ENCODE peak calls at places on chromosomes 2 and 18, in ten cellular contexts. H, P, V, S, M, C, Q, R, W and A are unnamed samples.

GRCh38 chr18:6106116-6106645 is 210.9 kb upstream of the TMEM200C start:
- DNase-seq in H (no peak), P (no peak), V (no peak), S (no peak), M (no peak), C (no peak), Q (no peak), R (no peak), W (no peak), A (no peak)

GRCh38 chr2:207163815-207164747 is 1.7 kb downstream of the KLF7 start:
- DNase-seq in H (no peak), P (peak), V (peak), S (peak), M (no peak), C (no peak), Q (no peak), R (no peak), W (no peak), A (peak)

GRCh38 chr18:12630136-12630535 is 27.8 kb downstream of the SPIRE1 start:
- DNase-seq in H (no peak), P (no peak), V (no peak), S (no peak), M (no peak), C (no peak), Q (no peak), R (no peak), W (no peak), A (no peak)

GRCh38 chr2:187008111-187008510 is 159.1 kb upstream of the ZSWIM2 start:
- DNase-seq in H (peak), P (no peak), V (no peak), S (no peak), M (no peak), C (no peak), Q (no peak), R (no peak), W (no peak), A (no peak)

GRCh38 chr18:75206637-75207297 is 2.2 kb downstream of the PTGR3 start:
- DNase-seq in H (no peak), P (no peak), V (no peak), S (no peak), M (no peak), C (no peak), Q (no peak), R (no peak), W (no peak), A (no peak)

GRCh38 chr2:121036226-121036692 is 248.7 kb downstream of the TFCP2L1 start:
- DNase-seq in H (no peak), P (no peak), V (no peak), S (no peak), M (no peak), C (no peak), Q (no peak), R (no peak), W (no peak), A (no peak)

GRCh38 chr2:105317937-105318336 is 11.6 kb downstream of the TGFBRAP1 start:
- DNase-seq in H (no peak), P (no peak), V (no peak), S (no peak), M (no peak), C (no peak), Q (no peak), R (no peak), W (no peak), A (no peak)

GRCh38 chr2:133431289-133431688 is 137.0 kb downstream of the NCKAP5 start:
- DNase-seq in H (no peak), P (no peak), V (no peak), S (no peak), M (no peak), C (no peak), Q (no peak), R (no peak), W (no peak), A (no peak)

GRCh38 chr2:237685408-237685807 is 58.0 kb downstream of the LRRFIP1 start:
- DNase-seq in H (no peak), P (no peak), V (no peak), S (no peak), M (no peak), C (peak), Q (no peak), R (no peak), W (no peak), A (no peak)